ENCODE peak calls at places on chromosomes 4 and X, in seven cellular contexts. One of them, this sample, is unnamed.

GRCh38 chrX:25084446-25084845 is 68.7 kb upstream of the ARX start:
- DNase-seq in LoVo: no peak
- DNase-seq in D341Med: no peak
- DNase-seq in transverse colon: no peak
- DNase-seq in stimulated activated naive B cell treated with anti-CD40 and anti-IgM and Interleukin-4, amounts not matched to agents 10 μg/mL and 1 μg/mL and 100 μg/mL, for 72 hours: no peak
- DNase-seq in fibroblast of mammary gland: no peak
- DNase-seq in glomerular endothelial cell: no peak
- DNase-seq in this sample: no peak

GRCh38 chrX:132071260-132071659 is 48.2 kb downstream of the STK26 start:
- DNase-seq in LoVo: no peak
- DNase-seq in D341Med: peak; percentile 13
- DNase-seq in transverse colon: no peak
- DNase-seq in stimulated activated naive B cell treated with anti-CD40 and anti-IgM and Interleukin-4, amounts not matched to agents 10 μg/mL and 1 μg/mL and 100 μg/mL, for 72 hours: no peak
- DNase-seq in fibroblast of mammary gland: peak; percentile 38
- DNase-seq in glomerular endothelial cell: no peak
- DNase-seq in this sample: no peak

GRCh38 chr4:158850800-158851644 is 82.2 kb downstream of the FNIP2 start:
- DNase-seq in LoVo: peak; percentile 32
- DNase-seq in D341Med: no peak
- DNase-seq in transverse colon: no peak
- DNase-seq in stimulated activated naive B cell treated with anti-CD40 and anti-IgM and Interleukin-4, amounts not matched to agents 10 μg/mL and 1 μg/mL and 100 μg/mL, for 72 hours: no peak
- DNase-seq in fibroblast of mammary gland: peak; percentile 56
- DNase-seq in glomerular endothelial cell: no peak
- DNase-seq in this sample: no peak

GRCh38 chrX:84168095-84168494 is 19.9 kb downstream of the RPS6KA6 start:
- DNase-seq in LoVo: no peak
- DNase-seq in D341Med: no peak
- DNase-seq in transverse colon: no peak
- DNase-seq in stimulated activated naive B cell treated with anti-CD40 and anti-IgM and Interleukin-4, amounts not matched to agents 10 μg/mL and 1 μg/mL and 100 μg/mL, for 72 hours: no peak
- DNase-seq in fibroblast of mammary gland: peak; percentile 56
- DNase-seq in glomerular endothelial cell: no peak
- DNase-seq in this sample: no peak

GRCh38 chrX:70034646-70035045 is 15.1 kb downstream of the AWAT2 start:
- DNase-seq in LoVo: no peak
- DNase-seq in D341Med: no peak
- DNase-seq in transverse colon: no peak
- DNase-seq in stimulated activated naive B cell treated with anti-CD40 and anti-IgM and Interleukin-4, amounts not matched to agents 10 μg/mL and 1 μg/mL and 100 μg/mL, for 72 hours: no peak
- DNase-seq in fibroblast of mammary gland: no peak
- DNase-seq in glomerular endothelial cell: no peak
- DNase-seq in this sample: no peak

GRCh38 chr4:85790582-85790981 is 315.6 kb downstream of the ARHGAP24 start:
- DNase-seq in LoVo: no peak
- DNase-seq in D341Med: no peak
- DNase-seq in transverse colon: no peak
- DNase-seq in stimulated activated naive B cell treated with anti-CD40 and anti-IgM and Interleukin-4, amounts not matched to agents 10 μg/mL and 1 μg/mL and 100 μg/mL, for 72 hours: no peak
- DNase-seq in fibroblast of mammary gland: peak; percentile 94
- DNase-seq in glomerular endothelial cell: no peak
- DNase-seq in this sample: no peak

GRCh38 chr4:7323461-7323871 is 111.3 kb downstream of the PSAPL1 start:
- DNase-seq in LoVo: no peak
- DNase-seq in D341Med: no peak
- DNase-seq in transverse colon: no peak
- DNase-seq in stimulated activated naive B cell treated with anti-CD40 and anti-IgM and Interleukin-4, amounts not matched to agents 10 μg/mL and 1 μg/mL and 100 μg/mL, for 72 hours: no peak
- DNase-seq in fibroblast of mammary gland: no peak
- DNase-seq in glomerular endothelial cell: no peak
- DNase-seq in this sample: no peak

GRCh38 chrX:1462596-1463251 is 10.0 kb upstream of the ASMTL start:
- DNase-seq in LoVo: no peak
- DNase-seq in D341Med: no peak
- DNase-seq in transverse colon: no peak
- DNase-seq in stimulated activated naive B cell treated with anti-CD40 and anti-IgM and Interleukin-4, amounts not matched to agents 10 μg/mL and 1 μg/mL and 100 μg/mL, for 72 hours: peak; percentile 5
- DNase-seq in fibroblast of mammary gland: peak; percentile 76
- DNase-seq in glomerular endothelial cell: peak; percentile 66
- DNase-seq in this sample: peak; percentile 16

GRCh38 chr4:15649914-15650545 is 5.1 kb downstream of the FBXL5 start:
- DNase-seq in LoVo: peak; percentile 49
- DNase-seq in D341Med: peak; percentile 66
- DNase-seq in transverse colon: peak; percentile 29
- DNase-seq in stimulated activated naive B cell treated with anti-CD40 and anti-IgM and Interleukin-4, amounts not matched to agents 10 μg/mL and 1 μg/mL and 100 μg/mL, for 72 hours: peak; percentile 30
- DNase-seq in fibroblast of mammary gland: peak; percentile 71
- DNase-seq in glomerular endothelial cell: no peak
- DNase-seq in this sample: peak; percentile 60

GRCh38 chrX:110373310-110373709 is 14.7 kb downstream of the RTL9 start:
- DNase-seq in LoVo: no peak
- DNase-seq in D341Med: no peak
- DNase-seq in transverse colon: no peak
- DNase-seq in stimulated activated naive B cell treated with anti-CD40 and anti-IgM and Interleukin-4, amounts not matched to agents 10 μg/mL and 1 μg/mL and 100 μg/mL, for 72 hours: no peak
- DNase-seq in fibroblast of mammary gland: no peak
- DNase-seq in glomerular endothelial cell: no peak
- DNase-seq in this sample: no peak

GRCh38 chrX:145856181-145856580 is 38.6 kb downstream of the SLITRK2 start:
- DNase-seq in LoVo: no peak
- DNase-seq in D341Med: no peak
- DNase-seq in transverse colon: no peak
- DNase-seq in stimulated activated naive B cell treated with anti-CD40 and anti-IgM and Interleukin-4, amounts not matched to agents 10 μg/mL and 1 μg/mL and 100 μg/mL, for 72 hours: no peak
- DNase-seq in fibroblast of mammary gland: no peak
- DNase-seq in glomerular endothelial cell: no peak
- DNase-seq in this sample: no peak